ENCODE peak calls at places on chromosomes 16 and 17, in four cellular contexts. E, I, P and Y are unnamed samples.

GRCh38 chr16:66677836-66678235 is 18.7 kb downstream of the CMTM4 start:
- DNase-seq in E (no peak), I (no peak), P (no peak), Y (no peak)

GRCh38 chr16:75320435-75320834 is 69.0 kb upstream of the BCAR1 start:
- DNase-seq in E (no peak), I (no peak), P (no peak), Y (no peak)

GRCh38 chr17:10357768-10358167 is 15.0 kb downstream of the MYH13 start:
- DNase-seq in E (no peak), I (no peak), P (no peak), Y (no peak)

GRCh38 chr16:68296693-68297092 is 14.1 kb downstream of the SLC7A6OS start:
- DNase-seq in E (no peak), I (no peak), P (no peak), Y (no peak)

GRCh38 chr16:49681449-49681848 is 174.5 kb downstream of the ZNF423 start:
- DNase-seq in E (no peak), I (no peak), P (no peak), Y (no peak)

GRCh38 chr17:21545051-21545450 is 147.3 kb upstream of the KCNJ18 start:
- DNase-seq in E (no peak), I (no peak), P (no peak), Y (no peak)

GRCh38 chr17:54902611-54903010 is 2.0 kb downstream of the TOM1L1 start:
- DNase-seq in E (no peak), I (no peak), P (no peak), Y (no peak)

GRCh38 chr17:2213291-2213960 is 90.2 kb downstream of the SMG6 start:
- DNase-seq in E (no peak), I (no peak), P (no peak), Y (no peak)

GRCh38 chr16:27341549-27341948 is 27.8 kb downstream of the IL4R start:
- DNase-seq in E (no peak), I (no peak), P (no peak), Y (no peak)
- H3K27ac ChIP-seq in E (no peak overlapping the region), I (no peak overlapping the region), P (no peak overlapping the region), Y (no peak overlapping the region)

DNA sequence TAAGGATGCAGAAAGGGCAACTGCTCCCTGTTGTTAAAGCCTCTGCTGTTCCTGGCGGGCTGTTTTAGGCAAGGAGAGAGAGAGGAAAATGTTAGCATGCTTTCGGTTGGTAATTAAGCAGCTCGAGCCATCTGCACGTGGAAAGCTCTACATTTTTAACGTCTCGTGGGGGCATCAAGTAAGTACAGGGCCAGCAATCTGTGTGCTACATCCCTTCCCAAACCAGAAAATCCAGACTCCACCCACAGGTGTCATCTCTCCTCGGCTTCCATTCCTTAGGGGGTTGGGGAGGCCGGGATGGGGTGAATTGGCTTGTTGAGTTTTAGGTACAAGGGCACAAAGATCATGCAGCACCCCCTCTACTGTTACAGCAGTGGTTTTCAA is 62.5 kb upstream of the MARCHF10 start:
- DNase-seq in E (no peak), I (no peak), P (no peak), Y (no peak)
- H3K27ac ChIP-seq in E (no peak overlapping the region), I (no peak overlapping the region), P (no peak overlapping the region), Y (no peak overlapping the region)

DNA sequence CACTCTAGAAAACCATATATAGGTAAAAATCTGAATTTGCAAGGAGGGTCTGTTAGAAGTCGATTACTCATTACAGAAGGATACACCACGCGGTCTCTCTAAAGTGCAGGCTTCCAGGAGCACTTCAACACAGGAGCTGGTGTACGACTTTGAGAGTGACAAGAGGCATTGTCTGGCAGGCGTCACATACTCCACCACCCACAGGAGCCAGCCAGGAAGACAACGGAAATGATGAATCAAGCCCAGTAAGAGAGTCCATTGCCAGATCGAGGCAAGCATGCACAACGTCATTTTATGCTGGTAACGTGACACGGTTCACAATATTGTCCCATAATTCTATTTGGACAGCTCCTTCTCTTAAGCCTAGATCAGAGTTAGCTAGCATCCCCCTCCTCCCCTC is 15.0 kb upstream of the CACNG4 start:
- DNase-seq in E (no peak), I (no peak), P (no peak), Y (no peak)
- H3K27ac ChIP-seq in E (no peak overlapping the region), I (no peak overlapping the region), P (no peak overlapping the region), Y (no peak overlapping the region)

GRCh38 chr17:47272491-47272890 is 18.9 kb downstream of the ITGB3 start:
- DNase-seq in E (no peak), I (no peak), P (no peak), Y (no peak)
- H3K27ac ChIP-seq in E (no peak overlapping the region), I (no peak overlapping the region), P (no peak overlapping the region), Y (no peak overlapping the region)